ENCODE peak calls at places on chromosomes 12 and 14, in five cellular contexts. J is HL-60, N is HCT116, D is GM12891, B is H1. Y is an unnamed sample.

GRCh38 chr14:105135700-105136395 is 32.7 kb downstream of the JAG2 start:
- DNase-seq in J (no peak), N (no peak), D (no peak), B (no peak), Y (no peak)

GRCh38 chr12:57523706-57524614 is 1.3 kb downstream of the MBD6 start:
- DNase-seq in J (no peak), N (no peak), D (no peak), B (no peak), Y (no peak)

GRCh38 chr14:32727827-32728226 is 210.9 kb upstream of the NPAS3 start:
- DNase-seq in J (no peak), N (no peak), D (no peak), B (no peak), Y (no peak)

GRCh38 chr12:127888948-127889347 is 378.0 kb upstream of the TMEM132C start:
- DNase-seq in J (no peak), N (no peak), D (no peak), B (no peak), Y (no peak)

GRCh38 chr14:64682173-64682710 is 22.0 kb upstream of the PLEKHG3 start:
- DNase-seq in J (no peak), N (no peak), D (no peak), B (peak), Y (no peak)

GRCh38 chr14:90491221-90491867 is 94.5 kb downstream of the CALM1 start:
- DNase-seq in J (no peak), N (no peak), D (no peak), B (peak), Y (no peak)

GRCh38 chr12:97794335-97794734 is 331.7 kb downstream of the RMST start:
- DNase-seq in J (no peak), N (no peak), D (no peak), B (no peak), Y (no peak)

GRCh38 chr12:121797937-121798801 is 4.7 kb upstream of the RHOF start:
- DNase-seq in J (no peak), N (no peak), D (no peak), B (no peak), Y (no peak)

GRCh38 chr14:59463773-59464650 is 1.2 kb downstream of the GPR135 start:
- DNase-seq in J (no peak), N (no peak), D (peak), B (peak), Y (no peak)

GRCh38 chr12:40921563-40922163 is 229.4 kb downstream of the CNTN1 start:
- DNase-seq in J (no peak), N (peak), D (no peak), B (no peak), Y (no peak)

GRCh38 chr14:72892879-72893635 is 844 bp downstream of the DPF3 start:
- DNase-seq in J (no peak), N (no peak), D (peak), B (peak), Y (no peak)

GRCh38 chr12:130281157-130281799 is 56.4 kb upstream of the PIWIL1 start:
- DNase-seq in J (no peak), N (no peak), D (no peak), B (peak), Y (no peak)

GRCh38 chr12:54196396-54196795 is 7.6 kb upstream of the SMUG1 start:
- DNase-seq in J (peak), N (no peak), D (no peak), B (no peak), Y (no peak)

GRCh38 chr14:57057803-57058202 is 210.9 kb downstream of the EXOC5 start:
- DNase-seq in J (no peak), N (no peak), D (no peak), B (no peak), Y (no peak)

GRCh38 chr14:65461730-65462129 is 49.2 kb downstream of the FUT8 start:
- DNase-seq in J (no peak), N (no peak), D (no peak), B (no peak), Y (peak)

GRCh38 chr14:35808076-35808657 is 928 bp downstream of the RALGAPA1 start:
- DNase-seq in J (no peak), N (no peak), D (no peak), B (no peak), Y (no peak)

GRCh38 chr12:102643871-102644551 is 163.6 kb upstream of the IGF1 start:
- DNase-seq in J (no peak), N (no peak), D (no peak), B (no peak), Y (no peak)

GRCh38 chr12:57793920-57794319 is 11.3 kb downstream of the TSFM start:
- DNase-seq in J (no peak), N (no peak), D (no peak), B (no peak), Y (no peak)

GRCh38 chr12:22101749-22102243 is 55.8 kb downstream of the CMAS start:
- DNase-seq in J (no peak), N (no peak), D (no peak), B (no peak), Y (no peak)

GRCh38 chr14:69695664-69696527 is 71.0 kb upstream of the SRSF5 start:
- DNase-seq in J (no peak), N (no peak), D (no peak), B (no peak), Y (no peak)

GRCh38 chr12:91781114-91781513 is 364.5 kb downstream of the BTG1 start:
- DNase-seq in J (no peak), N (no peak), D (no peak), B (no peak), Y (no peak)

GRCh38 chr12:20472089-20472488 is 103.8 kb downstream of the PDE3A start:
- DNase-seq in J (no peak), N (no peak), D (no peak), B (no peak), Y (no peak)

GRCh38 chr14:32166029-32166428 is 35.8 kb upstream of the RNU6-7 start:
- DNase-seq in J (no peak), N (no peak), D (no peak), B (no peak), Y (no peak)

GRCh38 chr14:97827746-97828145 is 1030.6 kb downstream of the VRK1 start:
- DNase-seq in J (no peak), N (no peak), D (no peak), B (no peak), Y (no peak)

GRCh38 chr14:56390859-56391258 is 188.7 kb upstream of the TMEM260 start:
- DNase-seq in J (no peak), N (peak), D (no peak), B (no peak), Y (no peak)

GRCh38 chr14:102323102-102323501 is 3.6 kb downstream of the ZNF839 start:
- DNase-seq in J (no peak), N (peak), D (no peak), B (no peak), Y (no peak)

GRCh38 chr14:65224799-65225198 is 122.5 kb upstream of the MAX start:
- DNase-seq in J (no peak), N (no peak), D (no peak), B (no peak), Y (no peak)

DNA sequence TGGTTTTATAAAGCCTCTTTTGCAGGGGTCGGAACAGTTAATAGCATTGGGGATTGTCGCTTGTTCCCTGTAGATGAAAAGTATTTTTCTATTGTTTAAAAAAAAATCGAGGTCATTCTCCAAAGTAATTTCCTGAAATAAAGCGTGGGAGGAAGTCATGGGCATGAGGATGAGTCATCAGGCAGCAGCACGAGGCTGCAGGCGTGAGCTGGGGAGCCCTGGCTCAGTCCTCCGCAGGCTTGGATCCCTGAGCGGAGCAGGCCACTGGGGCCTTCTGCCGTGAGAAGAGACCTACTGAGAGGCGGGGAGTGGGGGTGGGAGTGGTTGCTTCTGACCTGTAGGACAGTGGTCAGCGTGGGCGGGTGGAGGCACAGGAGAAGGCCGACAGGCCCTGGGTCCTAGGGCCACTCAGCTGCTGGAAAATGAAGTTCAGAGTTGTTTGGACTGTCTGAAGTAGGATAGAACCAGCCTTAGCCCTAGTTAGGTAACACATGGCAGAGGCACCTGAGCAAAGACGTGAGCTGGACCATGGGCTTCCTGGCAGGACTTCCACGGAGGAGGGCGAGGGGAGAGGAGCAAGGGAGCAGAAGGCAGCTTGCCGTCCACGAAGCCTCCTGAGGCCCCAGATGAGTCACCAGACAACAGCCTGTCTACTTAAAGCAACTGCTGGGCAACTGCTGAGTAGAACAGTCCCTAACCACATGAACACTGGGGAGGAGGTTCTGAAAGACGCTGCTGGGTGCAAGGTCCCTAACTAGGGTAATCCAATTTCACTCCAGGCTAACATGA is 21.1 kb upstream of the LGALS3 start:
- DNase-seq in J (peak), N (peak), D (peak), B (no peak), Y (no peak)
- TF ChIP-seq POLR2AphosphoS5 in J (peak), N (peak), D (no peak), B (peak), Y (no peak)

GRCh38 chr14:38400751-38401150 is 144.9 kb upstream of the CLEC14A start:
- DNase-seq in J (no peak), N (no peak), D (no peak), B (no peak), Y (no peak)

GRCh38 chr14:38409081-38409705 is 153.3 kb upstream of the CLEC14A start:
- DNase-seq in J (no peak), N (no peak), D (no peak), B (no peak), Y (no peak)

GRCh38 chr14:38404100-38404541 is 148.2 kb upstream of the CLEC14A start:
- DNase-seq in J (no peak), N (no peak), D (no peak), B (no peak), Y (no peak)

GRCh38 chr14:38404616-38405015 is 148.7 kb upstream of the CLEC14A start:
- DNase-seq in J (no peak), N (no peak), D (no peak), B (no peak), Y (no peak)

GRCh38 chr14:38405851-38406630 is 150.1 kb upstream of the CLEC14A start:
- DNase-seq in J (no peak), N (no peak), D (no peak), B (no peak), Y (no peak)
- TF ChIP-seq POLR2AphosphoS5 in J (no peak), N (no peak), D (no peak), B (no peak), Y (no peak)

GRCh38 chr12:6074394-6074793 is 50.1 kb downstream of the VWF start:
- DNase-seq in J (no peak), N (no peak), D (no peak), B (no peak), Y (no peak)

GRCh38 chr12:6073426-6073825 is 51.0 kb downstream of the VWF start:
- DNase-seq in J (no peak), N (no peak), D (no peak), B (no peak), Y (no peak)

GRCh38 chr12:6076340-6076739 is 48.1 kb downstream of the VWF start:
- DNase-seq in J (no peak), N (no peak), D (no peak), B (no peak), Y (no peak)

GRCh38 chr12:6076776-6077700 is 47.4 kb downstream of the VWF start:
- DNase-seq in J (no peak), N (no peak), D (no peak), B (no peak), Y (no peak)

DNA sequence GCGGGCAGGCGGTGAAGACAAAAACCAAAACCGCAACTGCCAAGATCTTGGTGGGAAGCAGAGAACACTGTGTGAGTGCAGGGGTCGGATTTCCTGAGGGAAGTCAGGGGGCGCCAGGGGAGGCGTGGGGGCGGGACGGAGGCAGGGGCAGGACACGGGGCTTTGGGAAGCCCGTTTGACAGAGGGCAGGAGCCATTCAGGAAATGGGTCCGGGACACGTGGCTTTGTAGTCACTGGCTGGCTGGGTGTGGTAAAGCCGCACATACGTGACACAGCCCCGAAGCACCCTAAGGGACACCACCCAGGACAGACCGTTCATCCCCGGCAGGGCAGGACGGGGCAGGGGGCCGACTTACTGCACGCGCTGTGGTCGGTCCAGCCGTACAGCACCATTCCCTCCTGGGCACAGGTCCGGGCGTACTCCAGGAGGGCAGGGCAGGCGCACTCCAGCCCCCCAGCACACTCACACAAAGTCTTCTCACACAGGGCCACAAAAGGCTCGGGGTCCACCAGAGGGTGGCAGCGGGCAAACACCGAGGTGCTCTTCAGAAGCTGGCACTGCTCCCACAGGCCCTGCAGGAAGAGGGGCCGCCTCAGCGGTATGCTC is 49.4 kb downstream of the VWF start:
- DNase-seq in J (no peak), N (no peak), D (peak), B (no peak), Y (no peak)
- TF ChIP-seq POLR2AphosphoS5 in J (no peak), N (no peak), D (no peak), B (no peak), Y (no peak)

GRCh38 chr12:95117178-95117599 is 43.8 kb upstream of the NR2C1 start:
- DNase-seq in J (peak), N (peak), D (peak), B (peak), Y (peak)
- TF ChIP-seq POLR2AphosphoS5 in J (no peak), N (no peak), D (no peak), B (no peak), Y (no peak)

DNA sequence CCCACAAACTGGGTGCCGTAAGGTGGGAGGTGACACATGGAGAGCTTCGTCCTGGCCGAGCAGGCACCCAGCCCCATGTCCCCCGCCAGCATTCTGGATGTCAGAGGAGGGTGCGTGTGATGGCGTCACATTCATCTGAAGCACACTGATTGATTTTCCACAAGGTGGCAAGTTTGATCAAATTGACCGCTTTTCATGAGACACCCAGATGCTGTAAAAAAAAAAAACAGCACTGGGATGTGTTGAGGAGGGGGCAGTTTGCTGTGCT is 24.2 kb downstream of the SLC25A29 start:
- DNase-seq in J (no peak), N (no peak), D (no peak), B (no peak), Y (no peak)
- TF ChIP-seq POLR2AphosphoS5 in J (no peak), N (no peak), D (no peak), B (no peak), Y (no peak)

GRCh38 chr12:104865080-104865479 is 93.0 kb downstream of the SLC41A2 start:
- DNase-seq in J (peak), N (no peak), D (no peak), B (no peak), Y (peak)
- TF ChIP-seq POLR2AphosphoS5 in J (no peak), N (no peak), D (no peak), B (no peak), Y (no peak)

GRCh38 chr12:77231548-77231947 is 166.2 kb upstream of the E2F7 start:
- DNase-seq in J (no peak), N (no peak), D (no peak), B (no peak), Y (no peak)
- TF ChIP-seq POLR2AphosphoS5 in J (no peak), N (no peak), D (no peak), B (no peak), Y (no peak)

GRCh38 chr12:110896559-110896958 is 23.8 kb downstream of the MYL2 start:
- DNase-seq in J (no peak), N (no peak), D (no peak), B (no peak), Y (no peak)
- TF ChIP-seq POLR2AphosphoS5 in J (no peak), N (no peak), D (no peak), B (no peak), Y (no peak)

DNA sequence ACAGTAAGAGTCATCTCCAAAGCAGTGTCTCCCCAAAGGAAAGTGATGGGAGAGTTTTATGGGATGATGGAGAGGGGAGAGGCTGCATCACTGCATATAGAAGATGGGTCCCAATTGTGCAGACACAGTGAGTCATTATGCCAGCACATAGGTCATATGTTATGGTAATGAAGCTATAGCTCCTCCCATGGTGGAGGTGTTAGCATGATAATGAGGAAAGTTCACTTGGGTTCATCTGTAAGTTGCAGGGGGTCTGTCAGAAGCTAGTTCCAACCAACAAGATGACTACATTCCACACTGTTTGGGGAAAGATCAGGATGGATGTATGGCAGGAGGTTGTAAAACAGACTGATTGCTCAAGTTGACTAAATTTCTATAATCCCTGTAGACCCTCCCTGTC is 561.3 kb downstream of the C12orf50 start:
- DNase-seq in J (no peak), N (no peak), D (no peak), B (no peak), Y (no peak)
- TF ChIP-seq POLR2AphosphoS5 in J (no peak), N (no peak), D (no peak), B (no peak), Y (no peak)

DNA sequence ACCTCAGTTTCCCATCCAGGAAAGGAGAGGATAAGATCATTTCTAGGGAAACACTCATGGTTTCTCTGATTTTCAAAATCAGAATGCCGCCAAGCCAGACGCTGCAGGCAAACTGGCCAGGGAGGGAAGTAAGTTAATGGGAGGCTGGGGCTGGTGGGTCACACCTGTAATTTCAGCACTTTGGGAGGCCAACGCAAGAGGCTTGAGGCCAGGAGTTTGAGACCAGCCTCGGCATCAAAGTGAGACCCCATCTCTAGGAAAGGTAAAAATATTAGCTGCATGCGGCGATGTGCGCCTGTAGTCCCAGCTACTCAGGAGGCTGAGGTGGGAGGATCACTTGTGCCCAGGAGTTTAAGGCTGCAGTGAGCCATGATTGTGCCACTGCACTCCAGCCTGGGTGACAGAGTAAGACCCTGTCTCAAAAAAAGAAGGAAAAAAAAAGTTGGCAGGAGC is 587 bp downstream of the SELPLG start:
- DNase-seq in J (no peak), N (no peak), D (no peak), B (no peak), Y (no peak)
- TF ChIP-seq POLR2AphosphoS5 in J (no peak), N (no peak), D (no peak), B (no peak), Y (no peak)

Y was measured in GM12878.